ENCODE peak calls at places on chromosomes 6 and 20, in nine cellular contexts. K is lower lobe of right lung; Z is stimulated activated naive CD8-positive, alpha-beta T cell treated with anti-CD3 and anti-CD28 coated beads, Interleukin-15, Interleukin-2, amounts not matched to agents 100 U/mL and 50 U/mL, for 24 hours; B is stimulated activated CD4-positive, alpha-beta T cell treated with anti-CD3 and anti-CD28 coated beads, Interleukin-4, amount 100 ng/mL, for 4 hours; S is heart right ventricle; X is activated naive CD4-positive, alpha-beta T cell; D is posterior vena cava; J is activated CD4-positive, alpha-beta T cell treated with anti-CD3 and anti-CD28 coated beads, Interleukin-2, amount 50 U/mL, for 24 hours; W is NCI-H1694. F is an unnamed sample.

GRCh38 chr6:169971171-169971861 is 219.9 kb downstream of the ERMARD start:
- DNase-seq in K (peak; percentile 44), Z (no peak), B (no peak), S (peak; percentile 7), X (no peak), D (peak; percentile 80), J (no peak), W (no peak), F (no peak)

GRCh38 chr20:6178537-6178936 is 55.7 kb upstream of the FERMT1 start:
- DNase-seq in K (no peak), Z (no peak), B (no peak), S (no peak), X (no peak), D (no peak), J (no peak), W (peak; percentile 19), F (no peak)

GRCh38 chr6:159761135-159761872 is 541 bp upstream of the ACAT2 start:
- DNase-seq in K (peak; percentile 53), Z (peak; percentile 37), B (no peak), S (peak; percentile 33), X (no peak), D (no peak), J (no peak), W (peak; percentile 52), F (peak; percentile 16)

GRCh38 chr20:2873747-2874041 is 413 bp downstream of the PTPRA start:
- DNase-seq in K (peak; percentile 66), Z (peak; percentile 75), B (peak; percentile 51), S (peak; percentile 66), X (peak; percentile 58), D (peak; percentile 89), J (no peak), W (peak; percentile 40), F (peak; percentile 66)

GRCh38 chr6:125025164-125025854 is 63.1 kb downstream of the RNF217 start:
- DNase-seq in K (no peak), Z (no peak), B (no peak), S (no peak), X (no peak), D (no peak), J (no peak), W (no peak), F (no peak)

GRCh38 chr20:61359254-61359653 is 107.2 kb downstream of the CDH4 start:
- DNase-seq in K (no peak), Z (no peak), B (no peak), S (no peak), X (no peak), D (peak; percentile 74), J (no peak), W (no peak), F (no peak)

GRCh38 chr6:83273596-83273995 is 80.4 kb downstream of the RWDD2A start:
- DNase-seq in K (no peak), Z (no peak), B (no peak), S (no peak), X (no peak), D (no peak), J (no peak), W (no peak), F (no peak)

GRCh38 chr20:21096321-21097043 is 9.7 kb downstream of the LINC00237 start:
- DNase-seq in K (no peak), Z (no peak), B (no peak), S (no peak), X (no peak), D (no peak), J (no peak), W (no peak), F (no peak)

GRCh38 chr6:111740506-111740905 is 132.7 kb downstream of the FYN start:
- DNase-seq in K (no peak), Z (no peak), B (no peak), S (no peak), X (no peak), D (no peak), J (no peak), W (no peak), F (no peak)

GRCh38 chr6:106448000-106448426 is 87.5 kb downstream of the CRYBG1 start:
- DNase-seq in K (peak; percentile 68), Z (peak; percentile 34), B (no peak), S (peak; percentile 26), X (peak; percentile 12), D (no peak), J (no peak), W (no peak), F (no peak)

GRCh38 chr6:127458817-127459216 is 372 bp downstream of the KIAA0408 start:
- DNase-seq in K (peak; percentile 44), Z (no peak), B (no peak), S (no peak), X (no peak), D (no peak), J (no peak), W (peak; percentile 62), F (no peak)

GRCh38 chr6:168968228-168968627 is 285.4 kb downstream of the THBS2 start:
- DNase-seq in K (no peak), Z (no peak), B (no peak), S (no peak), X (no peak), D (peak; percentile 82), J (no peak), W (no peak), F (no peak)

GRCh38 chr6:168283686-168284025 is 35.9 kb downstream of the DACT2 start:
- DNase-seq in K (no peak), Z (no peak), B (no peak), S (no peak), X (no peak), D (no peak), J (no peak), W (no peak), F (no peak)

GRCh38 chr6:16420715-16421461 is 182.5 kb downstream of the GMPR start:
- DNase-seq in K (no peak), Z (peak; percentile 35), B (peak; percentile 40), S (no peak), X (no peak), D (no peak), J (no peak), W (no peak), F (no peak)

GRCh38 chr6:116928667-116929066 is 51.6 kb downstream of the RFX6 start:
- DNase-seq in K (no peak), Z (no peak), B (no peak), S (no peak), X (no peak), D (no peak), J (no peak), W (no peak), F (no peak)

GRCh38 chr6:161417712-161418457 is 144.0 kb upstream of the AGPAT4 start:
- DNase-seq in K (no peak), Z (no peak), B (no peak), S (peak; percentile 42), X (no peak), D (no peak), J (no peak), W (no peak), F (no peak)

GRCh38 chr6:3232017-3232838 is 4.8 kb upstream of the TUBB2B start:
- DNase-seq in K (no peak), Z (no peak), B (no peak), S (no peak), X (no peak), D (no peak), J (no peak), W (peak; percentile 16), F (no peak)

GRCh38 chr6:2900821-2901644 is 2.1 kb downstream of the SERPINB9 start:
- DNase-seq in K (no peak), Z (peak; percentile 22), B (no peak), S (no peak), X (no peak), D (no peak), J (no peak), W (no peak), F (no peak)

GRCh38 chr6:21947751-21948386 is 349.0 kb downstream of the PRL start:
- DNase-seq in K (no peak), Z (no peak), B (no peak), S (no peak), X (no peak), D (no peak), J (no peak), W (no peak), F (no peak)

GRCh38 chr20:40682104-40683045 is 6.7 kb downstream of the MAFB start:
- DNase-seq in K (peak; percentile 74), Z (no peak), B (no peak), S (peak; percentile 47), X (no peak), D (no peak), J (no peak), W (no peak), F (no peak)

GRCh38 chr6:112218563-112218962 is 35.8 kb downstream of the LAMA4 start:
- DNase-seq in K (no peak), Z (no peak), B (no peak), S (peak; percentile 74), X (no peak), D (peak; percentile 82), J (no peak), W (no peak), F (no peak)

GRCh38 chr6:15265787-15266186 is 19.9 kb downstream of the JARID2 start:
- DNase-seq in K (no peak), Z (no peak), B (no peak), S (no peak), X (no peak), D (no peak), J (no peak), W (no peak), F (no peak)

GRCh38 chr6:36350681-36351091 is 14.0 kb upstream of the BNIP5 start:
- DNase-seq in K (no peak), Z (no peak), B (no peak), S (no peak), X (no peak), D (peak; percentile 92), J (no peak), W (no peak), F (no peak)

GRCh38 chr6:34816635-34817301 is 24.9 kb downstream of the BLTP3A start:
- DNase-seq in K (no peak), Z (no peak), B (no peak), S (no peak), X (no peak), D (no peak), J (no peak), W (no peak), F (no peak)

GRCh38 chr20:40683221-40683893 is 5.7 kb downstream of the MAFB start:
- DNase-seq in K (peak; percentile 69), Z (no peak), B (no peak), S (peak; percentile 45), X (no peak), D (peak; percentile 88), J (no peak), W (no peak), F (no peak)

GRCh38 chr6:111871725-111872520 is 1.3 kb downstream of the FYN start:
- DNase-seq in K (no peak), Z (peak; percentile 41), B (no peak), S (peak; percentile 37), X (no peak), D (no peak), J (no peak), W (no peak), F (no peak)

GRCh38 chr6:144195671-144196070 is 45.4 kb downstream of the STX11 start:
- DNase-seq in K (no peak), Z (no peak), B (no peak), S (no peak), X (no peak), D (no peak), J (no peak), W (no peak), F (no peak)

GRCh38 chr6:152750694-152751093 is at the start of gene VIP:
- DNase-seq in K (no peak), Z (no peak), B (no peak), S (no peak), X (no peak), D (no peak), J (no peak), W (no peak), F (no peak)

GRCh38 chr6:54426995-54427394 is 118.8 kb downstream of the TINAG start:
- DNase-seq in K (no peak), Z (no peak), B (no peak), S (no peak), X (no peak), D (no peak), J (no peak), W (no peak), F (no peak)

GRCh38 chr6:141097471-141097870 is 1035.3 kb upstream of the GJE1 start:
- DNase-seq in K (no peak), Z (no peak), B (no peak), S (no peak), X (no peak), D (no peak), J (no peak), W (no peak), F (no peak)

GRCh38 chr20:62405108-62405980 is 1.7 kb downstream of the CABLES2 start:
- DNase-seq in K (no peak), Z (no peak), B (no peak), S (peak; percentile 50), X (no peak), D (no peak), J (no peak), W (no peak), F (no peak)

F was measured in stimulated activated CD8-positive, alpha-beta memory T cell treated with anti-CD3 and anti-CD28 coated beads, Interleukin-4, amount 100 ng/mL, for 24 hours.